ENCODE peak calls at places on chromosomes 13 and 19, in ten cellular contexts. D, P, E, K, Z, F, J, L, X and Q are unnamed samples.

GRCh38 chr13:27921421-27921960 is 1.7 kb downstream of the PDX1 start:
- DNase-seq in D (peak), P (no peak), E (no peak), K (no peak), Z (no peak), F (no peak), J (no peak), L (no peak), X (no peak), Q (no peak)

GRCh38 chr19:17049711-17050280 is 23.2 kb upstream of the CPAMD8 start:
- DNase-seq in D (no peak), P (no peak), E (no peak), K (no peak), Z (no peak), F (peak), J (no peak), L (peak), X (no peak), Q (no peak)

GRCh38 chr13:105410602-105411001 is 1124.9 kb downstream of the EFNB2 start:
- DNase-seq in D (no peak), P (no peak), E (no peak), K (no peak), Z (peak), F (peak), J (no peak), L (peak), X (no peak), Q (no peak)

GRCh38 chr13:23723463-23723862 is 153.3 kb downstream of the TNFRSF19 start:
- DNase-seq in D (no peak), P (no peak), E (no peak), K (no peak), Z (peak), F (no peak), J (no peak), L (peak), X (no peak), Q (no peak)

GRCh38 chr19:313988-314815 is 23.0 kb upstream of the PLPP2 start:
- DNase-seq in D (no peak), P (no peak), E (no peak), K (no peak), Z (no peak), F (no peak), J (no peak), L (no peak), X (no peak), Q (no peak)

GRCh38 chr19:29491491-29491890 is 34.3 kb upstream of the VSTM2B start:
- DNase-seq in D (no peak), P (no peak), E (no peak), K (no peak), Z (no peak), F (no peak), J (no peak), L (no peak), X (no peak), Q (no peak)

GRCh38 chr19:10808937-10809655 is 26.9 kb downstream of the TMED1 start:
- DNase-seq in D (no peak), P (no peak), E (no peak), K (no peak), Z (no peak), F (peak), J (no peak), L (peak), X (no peak), Q (no peak)

GRCh38 chr13:24110011-24110410 is 50.5 kb upstream of the SPATA13 start:
- DNase-seq in D (no peak), P (no peak), E (no peak), K (no peak), Z (no peak), F (no peak), J (no peak), L (no peak), X (no peak), Q (no peak)

GRCh38 chr19:32287811-32288227 is 57.6 kb upstream of the ZNF507 start:
- DNase-seq in D (no peak), P (no peak), E (no peak), K (no peak), Z (peak), F (peak), J (peak), L (peak), X (no peak), Q (no peak)

GRCh38 chr19:43798546-43799409 is 3.5 kb downstream of the LYPD5 start:
- DNase-seq in D (peak), P (no peak), E (no peak), K (peak), Z (peak), F (peak), J (no peak), L (no peak), X (no peak), Q (no peak)

GRCh38 chr19:5321851-5322681 is 18.5 kb downstream of the PTPRS start:
- DNase-seq in D (peak), P (no peak), E (no peak), K (no peak), Z (no peak), F (no peak), J (peak), L (no peak), X (peak), Q (no peak)

GRCh38 chr13:110507678-110508381 is 53.7 kb downstream of the RAB20 start:
- DNase-seq in D (no peak), P (no peak), E (no peak), K (no peak), Z (no peak), F (peak), J (no peak), L (no peak), X (no peak), Q (no peak)